ENCODE peak calls at places on chromosomes 11 and 22, in eight cellular contexts. One of them, this sample, is unnamed.

GRCh38 chr22:19750666-19751490 is 9.7 kb upstream of the TBX1 start:
- DNase-seq in tibial nerve: no peak
- DNase-seq in spleen: no peak
- DNase-seq in body of pancreas: no peak
- DNase-seq in HCT116: no peak
- DNase-seq in IMR-90: peak; percentile 76
- DNase-seq in ovary: no peak
- DNase-seq in esophagus squamous epithelium: no peak
- DNase-seq in this sample: no peak

GRCh38 chr11:105046898-105047579 is 1.9 kb upstream of the CARD16 start:
- DNase-seq in tibial nerve: no peak
- DNase-seq in spleen: no peak
- DNase-seq in body of pancreas: peak; percentile 20
- DNase-seq in HCT116: no peak
- DNase-seq in IMR-90: peak; percentile 100
- DNase-seq in ovary: peak; percentile 27
- DNase-seq in esophagus squamous epithelium: no peak
- DNase-seq in this sample: no peak

GRCh38 chr11:73578786-73579185 is 19.1 kb downstream of the FAM168A start:
- DNase-seq in tibial nerve: no peak
- DNase-seq in spleen: no peak
- DNase-seq in body of pancreas: no peak
- DNase-seq in HCT116: no peak
- DNase-seq in IMR-90: no peak
- DNase-seq in ovary: no peak
- DNase-seq in esophagus squamous epithelium: no peak
- DNase-seq in this sample: no peak

GRCh38 chr22:50252081-50253045 is 1.3 kb upstream of the HDAC10 start:
- DNase-seq in tibial nerve: peak; percentile 63
- DNase-seq in spleen: peak; percentile 94
- DNase-seq in body of pancreas: peak; percentile 79
- DNase-seq in HCT116: no peak
- DNase-seq in IMR-90: peak; percentile 52
- DNase-seq in ovary: peak; percentile 80
- DNase-seq in esophagus squamous epithelium: no peak
- DNase-seq in this sample: peak; percentile 49

GRCh38 chr22:34866501-34867171 is 199.3 kb upstream of the ISX start:
- DNase-seq in tibial nerve: no peak
- DNase-seq in spleen: no peak
- DNase-seq in body of pancreas: no peak
- DNase-seq in HCT116: no peak
- DNase-seq in IMR-90: no peak
- DNase-seq in ovary: no peak
- DNase-seq in esophagus squamous epithelium: no peak
- DNase-seq in this sample: no peak

GRCh38 chr22:17931400-17931825 is 92.9 kb downstream of the MICAL3 start:
- DNase-seq in tibial nerve: no peak
- DNase-seq in spleen: no peak
- DNase-seq in body of pancreas: peak; percentile 37
- DNase-seq in HCT116: no peak
- DNase-seq in IMR-90: no peak
- DNase-seq in ovary: no peak
- DNase-seq in esophagus squamous epithelium: no peak
- DNase-seq in this sample: no peak

GRCh38 chr11:12724301-12725046 is 50.3 kb downstream of the TEAD1 start:
- DNase-seq in tibial nerve: peak; percentile 66
- DNase-seq in spleen: no peak
- DNase-seq in body of pancreas: peak; percentile 79
- DNase-seq in HCT116: peak; percentile 92
- DNase-seq in IMR-90: peak; percentile 95
- DNase-seq in ovary: peak; percentile 85
- DNase-seq in esophagus squamous epithelium: peak; percentile 3
- DNase-seq in this sample: peak; percentile 82

GRCh38 chr22:16824718-16825687 is at the start of gene XKR3:
- DNase-seq in tibial nerve: no peak
- DNase-seq in spleen: no peak
- DNase-seq in body of pancreas: no peak
- DNase-seq in HCT116: no peak
- DNase-seq in IMR-90: no peak
- DNase-seq in ovary: no peak
- DNase-seq in esophagus squamous epithelium: no peak
- DNase-seq in this sample: no peak

GRCh38 chr11:134037093-134037908 is 31.6 kb upstream of the JAM3 start:
- DNase-seq in tibial nerve: peak; percentile 58
- DNase-seq in spleen: peak; percentile 89
- DNase-seq in body of pancreas: peak; percentile 75
- DNase-seq in HCT116: no peak
- DNase-seq in IMR-90: peak; percentile 59
- DNase-seq in ovary: peak; percentile 87
- DNase-seq in esophagus squamous epithelium: no peak
- DNase-seq in this sample: no peak

GRCh38 chr22:47196881-47197701 is 434.6 kb downstream of the TBC1D22A start:
- DNase-seq in tibial nerve: peak; percentile 9
- DNase-seq in spleen: peak; percentile 65
- DNase-seq in body of pancreas: no peak
- DNase-seq in HCT116: no peak
- DNase-seq in IMR-90: no peak
- DNase-seq in ovary: no peak
- DNase-seq in esophagus squamous epithelium: no peak
- DNase-seq in this sample: no peak

GRCh38 chr11:1343391-1344055 is 34.1 kb upstream of the TOLLIP start:
- DNase-seq in tibial nerve: no peak
- DNase-seq in spleen: no peak
- DNase-seq in body of pancreas: peak; percentile 0
- DNase-seq in HCT116: no peak
- DNase-seq in IMR-90: no peak
- DNase-seq in ovary: no peak
- DNase-seq in esophagus squamous epithelium: no peak
- DNase-seq in this sample: no peak

GRCh38 chr11:122666743-122667142 is 11.2 kb downstream of the UBASH3B start:
- DNase-seq in tibial nerve: no peak
- DNase-seq in spleen: no peak
- DNase-seq in body of pancreas: no peak
- DNase-seq in HCT116: no peak
- DNase-seq in IMR-90: no peak
- DNase-seq in ovary: no peak
- DNase-seq in esophagus squamous epithelium: no peak
- DNase-seq in this sample: no peak

GRCh38 chr11:122663056-122663740 is 7.7 kb downstream of the UBASH3B start:
- DNase-seq in tibial nerve: no peak
- DNase-seq in spleen: no peak
- DNase-seq in body of pancreas: no peak
- DNase-seq in HCT116: no peak
- DNase-seq in IMR-90: no peak
- DNase-seq in ovary: no peak
- DNase-seq in esophagus squamous epithelium: no peak
- DNase-seq in this sample: no peak

GRCh38 chr22:41532908-41533825 is 11.1 kb downstream of the POLR3H start:
- DNase-seq in tibial nerve: no peak
- DNase-seq in spleen: peak; percentile 90
- DNase-seq in body of pancreas: peak; percentile 74
- DNase-seq in HCT116: no peak
- DNase-seq in IMR-90: peak; percentile 58
- DNase-seq in ovary: peak; percentile 80
- DNase-seq in esophagus squamous epithelium: no peak
- DNase-seq in this sample: peak; percentile 83

GRCh38 chr22:31748490-31748889 is 1.4 kb downstream of the PRR14L start:
- DNase-seq in tibial nerve: no peak
- DNase-seq in spleen: no peak
- DNase-seq in body of pancreas: no peak
- DNase-seq in HCT116: no peak
- DNase-seq in IMR-90: no peak
- DNase-seq in ovary: no peak
- DNase-seq in esophagus squamous epithelium: no peak
- DNase-seq in this sample: peak; percentile 37

GRCh38 chr11:110349109-110349996 is 52.9 kb upstream of the RDX start:
- DNase-seq in tibial nerve: no peak
- DNase-seq in spleen: no peak
- DNase-seq in body of pancreas: no peak
- DNase-seq in HCT116: no peak
- DNase-seq in IMR-90: no peak
- DNase-seq in ovary: no peak
- DNase-seq in esophagus squamous epithelium: no peak
- DNase-seq in this sample: no peak

GRCh38 chr11:65059959-65060824 is 1.8 kb upstream of the NAALADL1 start:
- DNase-seq in tibial nerve: no peak
- DNase-seq in spleen: no peak
- DNase-seq in body of pancreas: no peak
- DNase-seq in HCT116: no peak
- DNase-seq in IMR-90: peak; percentile 22
- DNase-seq in ovary: no peak
- DNase-seq in esophagus squamous epithelium: no peak
- DNase-seq in this sample: peak; percentile 20

GRCh38 chr11:107413352-107413751 is 44.3 kb downstream of the CWF19L2 start:
- DNase-seq in tibial nerve: no peak
- DNase-seq in spleen: no peak
- DNase-seq in body of pancreas: no peak
- DNase-seq in HCT116: no peak
- DNase-seq in IMR-90: no peak
- DNase-seq in ovary: no peak
- DNase-seq in esophagus squamous epithelium: no peak
- DNase-seq in this sample: no peak

DNA sequence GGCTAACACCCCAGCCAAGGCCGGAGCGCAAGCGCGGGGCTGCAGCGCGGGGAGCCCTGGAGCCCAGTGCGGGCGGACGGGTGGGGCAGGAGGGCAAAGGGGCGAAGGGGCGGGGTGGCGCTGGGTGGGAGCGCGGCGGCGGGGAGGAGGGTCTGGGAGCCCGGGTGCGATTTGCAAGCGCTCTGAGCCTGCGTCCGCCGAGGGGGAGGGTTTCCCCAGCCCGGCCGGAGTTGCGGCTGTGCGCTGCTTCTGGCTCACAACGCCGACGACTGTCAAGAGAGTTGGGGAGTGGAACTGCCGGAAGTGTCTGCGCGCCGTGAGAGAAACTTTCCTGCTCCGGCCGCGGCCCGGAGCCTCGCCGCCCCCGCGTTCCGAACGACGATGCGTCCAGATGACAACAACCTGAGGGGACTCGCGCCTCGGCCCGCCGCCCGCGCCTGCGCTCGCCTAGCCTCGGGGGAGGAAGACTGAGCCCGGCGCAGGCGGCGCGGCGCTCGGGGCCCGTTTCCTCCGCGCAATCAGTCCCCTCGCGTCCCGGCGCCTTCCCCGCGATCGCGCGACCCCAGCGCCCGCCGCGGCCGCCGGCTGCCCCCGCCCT is at the start of gene ARHGAP42:
- DNase-seq in tibial nerve: peak; percentile 36
- DNase-seq in spleen: peak; percentile 91
- DNase-seq in body of pancreas: peak; percentile 66
- DNase-seq in HCT116: no peak
- DNase-seq in IMR-90: peak; percentile 48
- DNase-seq in ovary: peak; percentile 63
- DNase-seq in esophagus squamous epithelium: no peak
- DNase-seq in this sample: peak; percentile 43
- TF ChIP-seq POLR2A in tibial nerve: peak; percentile 68
- TF ChIP-seq POLR2A in spleen: no peak
- TF ChIP-seq POLR2A in body of pancreas: peak; percentile 38
- TF ChIP-seq POLR2A in HCT116: peak; percentile 27
- TF ChIP-seq POLR2A in IMR-90: no peak
- TF ChIP-seq POLR2A in ovary: no peak
- TF ChIP-seq POLR2A in esophagus squamous epithelium: peak; percentile 33
- TF ChIP-seq POLR2A in this sample: no peak

DNA sequence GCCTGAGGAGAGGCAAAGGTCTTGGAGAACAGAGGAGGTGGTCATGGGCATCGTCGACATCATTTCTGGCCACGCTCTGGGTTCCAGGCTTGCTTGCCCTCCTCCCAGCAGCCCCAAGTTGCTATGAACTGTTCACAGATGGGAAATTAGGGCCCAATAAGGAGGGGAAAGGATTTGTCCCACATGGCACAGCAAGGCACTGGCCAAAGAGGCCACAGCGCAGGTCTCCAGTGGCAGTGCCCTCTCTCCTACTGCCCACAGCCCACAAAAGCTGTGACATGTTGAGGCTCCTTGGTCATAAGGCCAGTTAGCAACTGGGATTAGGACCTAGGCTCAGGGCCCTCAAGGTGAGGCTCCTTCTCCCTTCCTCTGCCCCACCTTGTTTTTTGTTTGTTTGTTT is 1.6 kb upstream of the PEX16 start:
- DNase-seq in tibial nerve: no peak
- DNase-seq in spleen: peak; percentile 77
- DNase-seq in body of pancreas: no peak
- DNase-seq in HCT116: no peak
- DNase-seq in IMR-90: no peak
- DNase-seq in ovary: no peak
- DNase-seq in esophagus squamous epithelium: no peak
- DNase-seq in this sample: no peak
- TF ChIP-seq POLR2A in tibial nerve: no peak
- TF ChIP-seq POLR2A in spleen: no peak
- TF ChIP-seq POLR2A in body of pancreas: no peak
- TF ChIP-seq POLR2A in HCT116: no peak
- TF ChIP-seq POLR2A in IMR-90: no peak
- TF ChIP-seq POLR2A in ovary: no peak
- TF ChIP-seq POLR2A in esophagus squamous epithelium: no peak
- TF ChIP-seq POLR2A in this sample: no peak

DNA sequence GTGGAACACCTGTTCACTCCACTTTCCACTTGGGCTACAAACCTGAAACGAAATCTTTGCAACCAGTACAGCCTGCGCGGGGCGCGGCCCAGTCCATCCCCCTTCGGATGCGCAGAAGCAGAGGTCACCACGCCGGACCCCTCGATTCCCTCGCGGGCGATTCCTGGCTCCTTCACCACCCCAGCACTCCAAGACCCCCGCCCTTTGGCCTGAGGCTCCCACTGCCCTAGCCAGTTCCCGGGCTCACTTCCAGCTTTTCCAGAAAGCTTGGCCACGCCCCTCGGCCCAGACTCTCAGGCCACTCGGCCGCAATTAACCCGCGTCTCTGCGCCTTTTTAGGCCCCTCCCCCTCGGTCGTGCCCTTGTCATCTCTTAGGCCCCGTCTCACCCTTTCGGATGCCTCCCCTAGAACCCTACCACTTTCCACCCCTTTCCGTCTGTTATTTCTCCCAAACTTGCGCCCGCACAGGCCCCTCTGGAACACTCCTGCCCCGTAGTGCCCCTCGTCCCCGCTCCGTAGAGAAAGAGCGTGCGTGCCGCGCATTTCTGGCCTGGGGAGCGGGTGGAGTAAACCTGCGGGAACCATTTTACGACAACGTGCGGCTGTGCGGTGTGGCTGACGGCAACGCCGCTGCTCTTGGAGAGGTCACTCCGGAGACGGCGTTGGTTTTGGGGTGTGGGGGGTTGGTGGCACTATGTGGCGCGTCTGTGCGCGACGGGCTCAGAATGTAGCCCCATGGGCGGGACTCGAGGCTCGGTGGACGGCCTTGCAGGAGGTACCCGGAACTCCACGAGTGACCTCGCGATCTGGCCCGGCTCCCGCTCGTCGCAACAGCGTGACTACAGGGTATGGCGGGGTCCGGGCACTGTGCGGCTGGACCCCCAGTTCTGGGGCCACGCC is at the start of gene DLAT:
- DNase-seq in tibial nerve: peak; percentile 55
- DNase-seq in spleen: peak; percentile 96
- DNase-seq in body of pancreas: peak; percentile 88
- DNase-seq in HCT116: peak; percentile 86
- DNase-seq in IMR-90: peak; percentile 75
- DNase-seq in ovary: peak; percentile 86
- DNase-seq in esophagus squamous epithelium: peak; percentile 38
- DNase-seq in this sample: peak; percentile 93
- TF ChIP-seq POLR2A in tibial nerve: no peak
- TF ChIP-seq POLR2A in spleen: peak; percentile 54
- TF ChIP-seq POLR2A in body of pancreas: peak; percentile 82
- TF ChIP-seq POLR2A in HCT116: peak; percentile 89
- TF ChIP-seq POLR2A in IMR-90: peak; percentile 60
- TF ChIP-seq POLR2A in ovary: peak; percentile 49
- TF ChIP-seq POLR2A in esophagus squamous epithelium: peak; percentile 69
- TF ChIP-seq POLR2A in this sample: peak; percentile 83

GRCh38 chr11:77874206-77874605 is 53.3 kb downstream of the AAMDC start:
- DNase-seq in tibial nerve: no peak
- DNase-seq in spleen: no peak
- DNase-seq in body of pancreas: no peak
- DNase-seq in HCT116: no peak
- DNase-seq in IMR-90: peak; percentile 16
- DNase-seq in ovary: no peak
- DNase-seq in esophagus squamous epithelium: no peak
- DNase-seq in this sample: no peak
- TF ChIP-seq POLR2A in tibial nerve: no peak
- TF ChIP-seq POLR2A in spleen: no peak
- TF ChIP-seq POLR2A in body of pancreas: no peak
- TF ChIP-seq POLR2A in HCT116: no peak
- TF ChIP-seq POLR2A in IMR-90: no peak
- TF ChIP-seq POLR2A in ovary: no peak
- TF ChIP-seq POLR2A in esophagus squamous epithelium: no peak
- TF ChIP-seq POLR2A in this sample: no peak